ENCODE peak calls at places on chromosomes 7 and 10, in five cellular contexts. Y is stomach; K is IMR-90; E is A549; R is naive thymus-derived CD4-positive, alpha-beta T cell. G is an unnamed sample.

GRCh38 chr10:132400547-132401151 is 3.6 kb downstream of the PWWP2B start:
- DNase-seq in Y (no peak), K (no peak), E (no peak), R (no peak), G (peak; percentile 35)

GRCh38 chr10:132591166-132591971 is 53.8 kb downstream of the INPP5A start:
- DNase-seq in Y (peak; percentile 77), K (peak; percentile 66), E (peak; percentile 63), R (no peak), G (peak; percentile 80)

GRCh38 chr7:77293046-77293445 is 93.4 kb upstream of the FGL2 start:
- DNase-seq in Y (no peak), K (no peak), E (no peak), R (no peak), G (no peak)

GRCh38 chr7:70303780-70304179 is 705.5 kb downstream of the AUTS2 start:
- DNase-seq in Y (no peak), K (no peak), E (no peak), R (no peak), G (no peak)

GRCh38 chr10:22324413-22324812 is 3.5 kb downstream of the BMI1 start:
- DNase-seq in Y (no peak), K (no peak), E (no peak), R (no peak), G (no peak)

GRCh38 chr7:90207956-90208355 is 3.6 kb upstream of the STEAP2 start:
- DNase-seq in Y (no peak), K (no peak), E (no peak), R (no peak), G (no peak)

GRCh38 chr7:7851381-7851780 is 117.2 kb upstream of the GLCCI1 start:
- DNase-seq in Y (no peak), K (no peak), E (no peak), R (no peak), G (no peak)

GRCh38 chr10:11197266-11197712 is 179.6 kb downstream of the CELF2 start:
- DNase-seq in Y (no peak), K (no peak), E (no peak), R (no peak), G (peak; percentile 25)

GRCh38 chr7:157125376-157126223 is 13.1 kb upstream of the UBE3C start:
- DNase-seq in Y (no peak), K (no peak), E (no peak), R (no peak), G (no peak)

GRCh38 chr10:132394936-132395703 is 1.9 kb upstream of the PWWP2B start:
- DNase-seq in Y (no peak), K (no peak), E (no peak), R (peak; percentile 20), G (no peak)

GRCh38 chr10:132283604-132284382 is 24.0 kb downstream of the STK32C start:
- DNase-seq in Y (no peak), K (no peak), E (no peak), R (no peak), G (no peak)

GRCh38 chr7:95933618-95934017 is 161.3 kb downstream of the DYNC1I1 start:
- DNase-seq in Y (no peak), K (no peak), E (no peak), R (no peak), G (no peak)

GRCh38 chr7:158395780-158396214 is 191.8 kb downstream of the PTPRN2 start:
- DNase-seq in Y (peak; percentile 40), K (no peak), E (peak; percentile 12), R (no peak), G (no peak)
- H3K4me1 ChIP-seq in Y (peaks cover 16% of the 10 kb centered on the region), K (no peaks in the 10 kb centered on the region), E (peaks cover 16% of the 10 kb centered on the region), R (no peaks in the 10 kb centered on the region), G (peaks cover 7% of the 10 kb centered on the region)

GRCh38 chr7:85341121-85341520 is 154.3 kb upstream of the SEMA3D start:
- DNase-seq in Y (no peak), K (no peak), E (no peak), R (no peak), G (no peak)
- H3K27ac ChIP-seq in Y (no peak overlapping the region), K (no peak overlapping the region), E (no peak overlapping the region), R (no peak overlapping the region), G (no peak overlapping the region)

GRCh38 chr7:104963991-104964385 is 50.0 kb upstream of the KMT2E start:
- DNase-seq in Y (no peak), K (peak; percentile 96), E (no peak), R (no peak), G (peak; percentile 46)
- H3K4me1 ChIP-seq in Y (peaks cover 80% of the 10 kb centered on the region), K (peaks cover 28% of the 10 kb centered on the region), E (peaks cover 21% of the 10 kb centered on the region), R (no peaks in the 10 kb centered on the region), G (peaks cover 17% of the 10 kb centered on the region)

GRCh38 chr7:129778770-129779601 is 167.5 kb downstream of the NRF1 start:
- DNase-seq in Y (no peak), K (no peak), E (peak; percentile 58), R (no peak), G (peak; percentile 34)
- H3K27ac ChIP-seq in Y (peak overlapping the region; percentile 76), K (no peak overlapping the region), E (peak overlapping the region; percentile 89), R (no peak overlapping the region), G (peak overlapping the region; percentile 98)